ENCODE peak calls at places on chromosomes 12 and 14, in five cellular contexts. S, E, B, W and X are unnamed samples.

GRCh38 chr12:4736048-4736447 is 15.8 kb downstream of the GALNT8 start:
- DNase-seq in S (no peak), E (no peak), B (no peak), W (no peak), X (peak; percentile 27)

GRCh38 chr14:84399296-84399910 is 1130.5 kb upstream of the FLRT2 start:
- DNase-seq in S (no peak), E (no peak), B (peak; percentile 33), W (no peak), X (no peak)

GRCh38 chr14:89214221-89214965 is 202.6 kb downstream of the FOXN3 start:
- DNase-seq in S (no peak), E (peak; percentile 14), B (peak; percentile 91), W (peak; percentile 80), X (peak; percentile 70)

GRCh38 chr12:50005150-50005549 is 20.1 kb downstream of the RACGAP1 start:
- DNase-seq in S (no peak), E (no peak), B (no peak), W (no peak), X (no peak)

GRCh38 chr14:56310643-56311042 is 192.4 kb downstream of the PELI2 start:
- DNase-seq in S (peak; percentile 29), E (no peak), B (no peak), W (no peak), X (no peak)

GRCh38 chr12:58341791-58342190 is 400.4 kb downstream of the ATP23 start:
- DNase-seq in S (no peak), E (no peak), B (no peak), W (no peak), X (no peak)

GRCh38 chr12:121916719-121917118 is 1.7 kb upstream of the CFAP251 start:
- DNase-seq in S (no peak), E (peak; percentile 86), B (no peak), W (no peak), X (no peak)

GRCh38 chr12:107635139-107635538 is 50.5 kb upstream of the PWP1 start:
- DNase-seq in S (no peak), E (peak; percentile 89), B (no peak), W (no peak), X (no peak)

GRCh38 chr14:62957562-62957961 is 87.7 kb downstream of the KCNH5 start:
- DNase-seq in S (no peak), E (no peak), B (no peak), W (no peak), X (no peak)

GRCh38 chr12:42969357-42969756 is 379.8 kb upstream of the PRICKLE1 start:
- DNase-seq in S (no peak), E (no peak), B (no peak), W (no peak), X (no peak)

GRCh38 chr14:106268013-106268727 is 741.8 kb downstream of the TMEM121 start:
- DNase-seq in S (no peak), E (no peak), B (no peak), W (no peak), X (peak; percentile 56)

GRCh38 chr12:42588308-42588836 is 1.2 kb downstream of the PRICKLE1 start:
- DNase-seq in S (no peak), E (no peak), B (no peak), W (no peak), X (no peak)

GRCh38 chr12:54596526-54596946 is 8.1 kb upstream of the PPP1R1A start:
- DNase-seq in S (peak; percentile 48), E (peak; percentile 91), B (no peak), W (peak; percentile 31), X (peak; percentile 82)

GRCh38 chr12:123767613-123768012 is 5.5 kb downstream of the DNAH10 start:
- DNase-seq in S (no peak), E (no peak), B (no peak), W (no peak), X (no peak)

GRCh38 chr14:35416108-35416750 is 11.7 kb upstream of the NFKBIA start:
- DNase-seq in S (no peak), E (no peak), B (no peak), W (no peak), X (no peak)

GRCh38 chr12:42760550-42760949 is 171.0 kb upstream of the PRICKLE1 start:
- DNase-seq in S (no peak), E (no peak), B (no peak), W (no peak), X (no peak)

GRCh38 chr14:105468621-105469241 is 5.9 kb upstream of the CRIP2 start:
- DNase-seq in S (no peak), E (no peak), B (no peak), W (peak; percentile 87), X (no peak)

GRCh38 chr12:93125126-93125525 is 196.0 kb upstream of the EEA1 start:
- DNase-seq in S (no peak), E (no peak), B (no peak), W (no peak), X (no peak)

GRCh38 chr14:92496458-92496857 is 17.1 kb upstream of the RIN3 start:
- DNase-seq in S (peak; percentile 11), E (no peak), B (no peak), W (no peak), X (no peak)

GRCh38 chr14:35878272-35879140 is 52.4 kb downstream of the BRMS1L start:
- DNase-seq in S (peak; percentile 64), E (no peak), B (no peak), W (no peak), X (peak; percentile 62)

GRCh38 chr14:42335918-42336317 is 729.2 kb downstream of the LRFN5 start:
- DNase-seq in S (no peak), E (peak; percentile 93), B (no peak), W (no peak), X (no peak)

GRCh38 chr12:5166976-5167375 is 123.3 kb downstream of the KCNA5 start:
- DNase-seq in S (no peak), E (no peak), B (no peak), W (no peak), X (no peak)

GRCh38 chr12:116524964-116525379 is 34.2 kb upstream of the MAP1LC3B2 start:
- DNase-seq in S (no peak), E (peak; percentile 83), B (no peak), W (no peak), X (no peak)

GRCh38 chr14:91417983-91418386 is 365 bp upstream of the CCDC88C start:
- DNase-seq in S (no peak), E (peak; percentile 61), B (no peak), W (no peak), X (no peak)

GRCh38 chr14:94595912-94596311 is 14.7 kb downstream of the SERPINA5 start:
- DNase-seq in S (no peak), E (no peak), B (no peak), W (no peak), X (no peak)

GRCh38 chr12:68480526-68480925 is 130.2 kb upstream of the RAP1B start:
- DNase-seq in S (no peak), E (no peak), B (no peak), W (no peak), X (no peak)

GRCh38 chr14:90733139-90733808 is 83.0 kb downstream of the TTC7B start:
- DNase-seq in S (no peak), E (no peak), B (no peak), W (no peak), X (no peak)

GRCh38 chr14:81453166-81453766 is 53.1 kb upstream of the STON2 start:
- DNase-seq in S (peak; percentile 55), E (peak; percentile 79), B (no peak), W (peak; percentile 48), X (peak; percentile 73)

GRCh38 chr12:24760162-24760561 is 188.7 kb downstream of the BCAT1 start:
- DNase-seq in S (no peak), E (peak; percentile 11), B (no peak), W (peak; percentile 21), X (no peak)

GRCh38 chr14:100531591-100532121 is 55.6 kb downstream of the BEGAIN start:
- DNase-seq in S (peak; percentile 13), E (no peak), B (peak; percentile 78), W (peak; percentile 18), X (no peak)

GRCh38 chr14:73764406-73764805 is 50.2 kb upstream of the PNMA1 start:
- DNase-seq in S (no peak), E (no peak), B (no peak), W (no peak), X (no peak)

GRCh38 chr14:45204241-45204640 is 48.8 kb downstream of the MIS18BP1 start:
- DNase-seq in S (no peak), E (no peak), B (no peak), W (no peak), X (no peak)

DNA sequence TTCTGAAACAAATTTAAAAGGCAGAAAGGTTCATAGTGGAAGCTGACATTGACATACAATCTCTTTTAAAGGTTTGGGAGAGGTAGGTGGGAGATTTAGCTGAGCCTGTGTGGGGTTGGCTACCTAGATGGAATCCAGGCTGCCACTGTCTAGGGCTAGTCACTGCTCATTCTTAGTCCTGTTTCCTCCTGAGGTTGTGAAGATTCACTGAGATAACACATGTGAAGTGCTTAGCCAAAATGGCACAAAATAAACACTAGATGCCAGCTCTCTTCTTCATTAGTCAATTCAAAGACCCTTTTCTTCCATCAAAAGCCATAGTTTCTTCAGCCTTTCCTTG is 3.3 kb downstream of the MYF6 start:
- DNase-seq in S (no peak), E (no peak), B (no peak), W (no peak), X (no peak)
- TF ChIP-seq CTCF in S (no peak), E (no peak), B (no peak), W (no peak), X (no peak)

GRCh38 chr12:32534698-32535097 is 135.3 kb downstream of the FGD4 start:
- DNase-seq in S (no peak), E (no peak), B (no peak), W (no peak), X (no peak)

GRCh38 chr12:32533971-32534590 is 134.7 kb downstream of the FGD4 start:
- DNase-seq in S (peak; percentile 53), E (peak; percentile 52), B (no peak), W (peak; percentile 50), X (peak; percentile 79)

GRCh38 chr12:32532951-32533350 is 133.6 kb downstream of the FGD4 start:
- DNase-seq in S (no peak), E (no peak), B (no peak), W (no peak), X (no peak)

GRCh38 chr12:32536000-32536345 is 136.6 kb downstream of the FGD4 start:
- DNase-seq in S (no peak), E (no peak), B (no peak), W (no peak), X (no peak)

GRCh38 chr12:32535260-32535999 is 136.1 kb downstream of the FGD4 start:
- DNase-seq in S (peak; percentile 81), E (peak; percentile 57), B (peak; percentile 94), W (peak; percentile 23), X (peak; percentile 81)
- H3K4me3 ChIP-seq in S (no peak overlapping the region), E (no peak overlapping the region), B (peak overlapping the region; percentile 27), W (peak overlapping the region; percentile 39), X (no peak overlapping the region)

GRCh38 chr14:64760146-64760755 is 56.0 kb downstream of the PLEKHG3 start:
- DNase-seq in S (peak; percentile 55), E (peak; percentile 78), B (peak; percentile 76), W (no peak), X (peak; percentile 81)
- H3K4me1 ChIP-seq in S (peaks cover 37% of the 10 kb centered on the region), E (peaks cover 33% of the 10 kb centered on the region), B (peaks cover 39% of the 10 kb centered on the region), W (peaks cover 17% of the 10 kb centered on the region), X (peaks cover 38% of the 10 kb centered on the region)

DNA sequence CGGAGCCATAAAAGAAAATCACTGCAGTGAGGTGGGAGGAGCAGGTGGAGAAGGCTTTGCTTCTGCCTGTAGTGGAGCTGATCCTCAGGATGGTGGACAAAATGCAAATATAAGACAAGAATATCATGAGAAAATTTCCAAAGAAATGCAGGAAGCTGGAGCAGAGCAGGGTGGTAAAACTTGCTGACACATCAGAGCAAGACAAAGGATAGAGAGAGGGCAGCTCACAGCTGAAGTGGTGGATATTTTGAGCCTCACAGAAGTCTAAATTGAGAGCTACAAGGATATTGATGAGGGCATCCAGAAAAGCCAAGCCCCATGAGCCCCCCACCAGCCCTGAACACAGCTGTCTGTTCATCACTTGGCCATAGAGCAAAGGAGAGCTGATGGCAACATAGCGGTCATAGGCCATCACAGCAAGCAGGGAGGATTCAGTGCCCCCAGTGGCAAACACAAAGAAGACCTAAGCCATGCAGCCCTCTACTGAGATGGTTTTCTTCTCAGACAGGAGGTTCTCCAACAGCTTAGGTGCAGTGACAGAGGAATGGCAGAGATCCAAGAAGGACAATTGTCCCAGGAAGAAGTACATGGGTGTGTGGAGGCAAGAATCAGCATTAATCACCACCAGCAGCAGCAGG is 30.0 kb upstream of the ANP32D start:
- DNase-seq in S (no peak), E (peak; percentile 41), B (no peak), W (no peak), X (no peak)
- TF ChIP-seq CTCF in S (no peak), E (peak; percentile 33), B (no peak), W (no peak), X (no peak)